ENCODE peak calls at places on chromosome 18, in ten cellular contexts. W is Peyer's patch; T is H1; Y is PC-9; M is activated B cell treated with CpG ODN at 0.5 μM for 24 hours; I is activated CD8-positive, alpha-beta T cell treated with anti-CD3 and anti-CD28 coated beads for 36 hours; N is WTC11; D is mucosa of descending colon; H is ovary; G is mesothelial cell of epicardium. O is an unnamed sample.

GRCh38 chr18:35178260-35178659 is 62.6 kb upstream of the ZNF397 start:
- DNase-seq in D (no peak), Y (no peak), W (no peak), I (peak; percentile 55), N (no peak), H (no peak), M (no peak), G (no peak), T (no peak), O (no peak)

GRCh38 chr18:10519999-10520935 is 5.6 kb upstream of the NAPG start:
- DNase-seq in G (peak; percentile 54), D (peak; percentile 75), W (peak; percentile 92), I (peak; percentile 78), H (peak; percentile 82), T (peak; percentile 58), N (peak; percentile 74), M (peak; percentile 37), Y (peak; percentile 70), O (peak; percentile 78)

GRCh38 chr18:71116535-71116934 is 827.7 kb downstream of the SOCS6 start:
- DNase-seq in D (no peak), G (no peak), H (no peak), T (no peak), I (no peak), Y (no peak), N (no peak), M (no peak), W (no peak), O (no peak)

GRCh38 chr18:44128365-44128764 is 552.3 kb upstream of the SETBP1 start:
- DNase-seq in D (no peak), Y (no peak), M (no peak), H (no peak), T (no peak), N (no peak), G (no peak), W (no peak), I (no peak), O (no peak)

GRCh38 chr18:30763913-30764350 is 278.6 kb downstream of the DSC3 start:
- DNase-seq in I (no peak), M (no peak), W (no peak), H (no peak), N (no peak), T (peak; percentile 61), Y (no peak), G (no peak), D (no peak), O (no peak)

GRCh38 chr18:78580835-78581339 is 398.7 kb upstream of the SALL3 start:
- DNase-seq in M (no peak), T (no peak), Y (no peak), I (no peak), W (no peak), G (no peak), D (no peak), N (no peak), H (no peak), O (no peak)

GRCh38 chr18:23217781-23218180 is 82.5 kb downstream of the CABLES1 start:
- DNase-seq in I (no peak), T (no peak), D (no peak), M (no peak), G (no peak), N (no peak), W (no peak), Y (no peak), H (no peak), O (no peak)

GRCh38 chr18:78685980-78686530 is 293.6 kb upstream of the SALL3 start:
- DNase-seq in H (no peak), M (no peak), D (no peak), W (no peak), N (no peak), G (no peak), Y (no peak), I (no peak), T (no peak), O (no peak)

GRCh38 chr18:23401400-23402347 is 51.4 kb upstream of the RIOK3 start:
- DNase-seq in N (peak; percentile 50), H (peak; percentile 26), W (peak; percentile 72), Y (peak; percentile 63), D (peak; percentile 69), G (no peak), T (no peak), M (no peak), I (no peak), O (no peak)

GRCh38 chr18:56089607-56090258 is 501.7 kb upstream of the TCF4 start:
- DNase-seq in M (no peak), W (no peak), H (no peak), D (no peak), I (no peak), Y (no peak), N (no peak), G (no peak), T (no peak), O (no peak)

GRCh38 chr18:23871410-23871809 is 143.1 kb upstream of the TTC39C start:
- DNase-seq in Y (peak; percentile 66), G (no peak), T (no peak), I (peak; percentile 80), M (no peak), H (no peak), N (no peak), D (peak; percentile 72), W (peak; percentile 82), O (peak; percentile 39)

GRCh38 chr18:11163668-11164067 is 14.3 kb upstream of the PIEZO2 start:
- DNase-seq in D (no peak), G (no peak), Y (no peak), I (peak; percentile 13), H (no peak), N (peak; percentile 64), M (no peak), T (no peak), W (no peak), O (no peak)

GRCh38 chr18:3451989-3452749 is 2.2 kb downstream of the TGIF1 start:
- DNase-seq in Y (peak; percentile 48), H (peak; percentile 70), N (peak; percentile 44), G (peak; percentile 26), D (peak; percentile 81), T (no peak), M (peak; percentile 46), I (peak; percentile 52), W (peak; percentile 84), O (peak; percentile 17)

GRCh38 chr18:5914016-5914415 is 18.7 kb upstream of the TMEM200C start:
- DNase-seq in W (no peak), N (no peak), D (no peak), M (no peak), H (no peak), T (no peak), Y (no peak), I (no peak), G (no peak), O (no peak)

GRCh38 chr18:24014986-24015896 is 687 bp downstream of the TTC39C start:
- DNase-seq in I (peak; percentile 72), T (no peak), N (peak; percentile 51), G (peak; percentile 25), D (peak; percentile 75), M (peak; percentile 46), W (peak; percentile 66), Y (peak; percentile 19), H (peak; percentile 57), O (peak; percentile 51)

GRCh38 chr18:9661564-9661963 is 46.5 kb upstream of the RAB31 start:
- DNase-seq in Y (no peak), I (no peak), N (no peak), M (no peak), T (no peak), H (no peak), D (no peak), G (no peak), W (no peak), O (no peak)

GRCh38 chr18:12907258-12907925 is 23.4 kb upstream of the PTPN2 start:
- DNase-seq in D (no peak), G (no peak), H (peak; percentile 35), I (no peak), N (no peak), T (no peak), M (no peak), Y (no peak), W (no peak), O (no peak)

GRCh38 chr18:23207191-23207955 is 72.1 kb downstream of the CABLES1 start:
- DNase-seq in I (peak; percentile 39), W (no peak), D (no peak), H (no peak), N (no peak), M (no peak), G (no peak), Y (no peak), T (no peak), O (no peak)

DNA sequence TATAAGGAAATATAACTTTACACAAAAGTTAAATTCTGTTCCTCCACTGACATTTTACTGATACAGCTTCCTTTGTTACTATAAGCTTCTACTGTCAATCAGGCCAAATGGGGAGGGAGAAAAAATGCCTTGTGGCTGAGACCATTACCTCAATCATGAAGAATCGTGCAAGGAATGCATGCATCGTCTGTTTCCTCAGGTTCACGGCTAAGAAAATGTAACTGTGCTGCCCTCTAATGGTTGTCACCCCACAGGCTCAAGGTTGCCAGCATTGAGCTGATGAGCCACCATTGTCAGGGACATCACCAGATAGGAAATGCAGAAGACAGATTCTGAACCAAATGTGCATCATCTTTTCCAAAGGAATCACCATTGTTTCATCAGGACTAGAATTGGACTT is 426.9 kb downstream of the CDH2 start:
- DNase-seq in D (no peak), W (no peak), Y (peak; percentile 2), T (peak; percentile 64), G (no peak), N (peak; percentile 69), H (no peak), I (peak; percentile 11), M (no peak), O (peak; percentile 4)
- TF ChIP-seq CTCF in D (no peak), W (peak; percentile 19), Y (peak; percentile 27), T (peak; percentile 89), G (no peak), N (peak; percentile 40), H (no peak), I (no peak), M (no peak), O (peak; percentile 12)

DNA sequence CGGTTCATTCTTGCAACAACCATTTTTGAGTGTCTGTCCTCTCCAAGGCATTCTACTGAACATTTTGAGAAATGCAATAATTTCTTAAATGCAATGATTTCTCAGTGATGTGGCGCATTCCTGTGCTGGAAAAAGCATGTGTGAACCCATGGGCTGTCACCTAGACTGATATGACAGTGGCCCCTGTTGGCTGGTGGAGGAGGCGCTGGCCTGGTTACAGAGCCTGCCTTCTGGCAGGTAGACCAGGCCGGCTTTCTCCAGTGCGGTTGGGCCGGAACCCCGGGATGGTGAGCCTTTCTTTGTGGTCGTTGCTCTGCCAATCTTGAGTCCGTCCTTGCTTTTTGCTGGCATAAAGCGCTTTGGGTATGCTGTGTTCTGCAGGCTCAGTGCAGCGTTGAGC is 33.7 kb downstream of the TSHZ1 start:
- DNase-seq in N (peak; percentile 64), M (no peak), Y (no peak), I (peak; percentile 41), T (peak; percentile 7), H (no peak), G (no peak), W (no peak), D (no peak), O (peak; percentile 32)
- TF ChIP-seq CTCF in N (no peak), M (no peak), Y (no peak), I (peak; percentile 21), T (peak; percentile 58), H (no peak), G (no peak), W (peak; percentile 49), D (no peak), O (peak; percentile 25)

GRCh38 chr18:21242141-21243040 is at the start of gene GREB1L:
- DNase-seq in M (no peak), G (peak; percentile 71), N (peak; percentile 77), W (peak; percentile 62), I (peak; percentile 38), Y (peak; percentile 73), T (no peak), D (no peak), H (peak; percentile 85), O (peak; percentile 70)
- TF ChIP-seq CTCF in M (no peak), G (peak; percentile 22), N (no peak), W (peak; percentile 53), I (peak; percentile 13), Y (no peak), T (peak; percentile 54), D (no peak), H (peak; percentile 28), O (no peak)

GRCh38 chr18:62294073-62294472 is 31.0 kb upstream of the TNFRSF11A start:
- DNase-seq in Y (no peak), T (no peak), D (no peak), I (no peak), M (no peak), W (no peak), H (no peak), G (no peak), N (no peak), O (no peak)
- TF ChIP-seq CTCF in Y (no peak), T (no peak), D (no peak), I (no peak), M (no peak), W (no peak), H (no peak), G (peak; percentile 37), N (no peak), O (no peak)

O was measured in GM20000.